ENCODE peak calls at places on chromosomes 5 and 9, in nine cellular contexts. I is cerebellum; Q is iris pigment epithelial cell; V is pancreas; S is T-helper 2 cell treated with Interferon-gamma antibody and Interleukin-4, amounts not matched to agents 5 μg/mL and 100 μg/mL, for 36 hours; L is ureter; E is CD4-positive, alpha-beta T cell; K is NCI-H510A treated with DMSO at 0.1 percent for 48 hours; J is SK-MEL-5. D is an unnamed sample.

GRCh38 chr5:180563994-180564393 is 27.3 kb downstream of the SCGB3A1 start:
- DNase-seq in K (no peak), Q (no peak), V (no peak), I (no peak), E (no peak), S (peak; percentile 14), L (no peak), J (no peak), D (no peak)

GRCh38 chr5:33238826-33239670 is 201.7 kb upstream of the TARS1 start:
- DNase-seq in J (no peak), V (no peak), I (no peak), E (no peak), K (no peak), Q (no peak), L (no peak), S (no peak), D (no peak)

GRCh38 chr5:87061046-87061445 is 206.6 kb upstream of the RASA1 start:
- DNase-seq in I (no peak), L (no peak), S (no peak), Q (peak; percentile 30), E (no peak), J (no peak), K (no peak), V (no peak), D (no peak)

GRCh38 chr9:132547052-132547431 is 35.4 kb upstream of the BARHL1 start:
- DNase-seq in K (no peak), E (no peak), J (no peak), S (no peak), I (no peak), L (no peak), V (no peak), Q (no peak), D (peak; percentile 14)

GRCh38 chr5:116696356-116696755 is 121.7 kb upstream of the SEMA6A start:
- DNase-seq in I (no peak), V (no peak), S (no peak), K (no peak), L (no peak), E (no peak), Q (no peak), J (no peak), D (no peak)

GRCh38 chr9:10045598-10045997 is 567.2 kb downstream of the PTPRD start:
- DNase-seq in E (no peak), K (peak; percentile 2), J (peak; percentile 54), V (no peak), Q (peak; percentile 11), I (no peak), L (no peak), S (no peak), D (no peak)

GRCh38 chr9:121819511-121820231 is 168.2 kb downstream of the DAB2IP start:
- DNase-seq in V (no peak), J (no peak), I (no peak), K (peak; percentile 30), E (no peak), Q (peak; percentile 26), L (no peak), S (no peak), D (no peak)

GRCh38 chr5:1419476-1420210 is 25.6 kb downstream of the SLC6A3 start:
- DNase-seq in K (no peak), Q (no peak), S (no peak), I (no peak), E (no peak), V (no peak), J (no peak), L (no peak), D (no peak)

GRCh38 chr9:19925674-19926503 is 137.1 kb upstream of the SLC24A2 start:
- DNase-seq in J (peak; percentile 71), K (peak; percentile 81), L (peak; percentile 79), V (peak; percentile 77), I (peak; percentile 74), E (peak; percentile 65), S (peak; percentile 74), Q (peak; percentile 70), D (peak; percentile 63)

GRCh38 chr9:108478871-108479332 is 376.9 kb downstream of the ACTL7B start:
- DNase-seq in K (no peak), E (no peak), L (no peak), S (no peak), I (no peak), J (no peak), V (no peak), Q (peak; percentile 95), D (no peak)

GRCh38 chr5:173643964-173644363 is 27.5 kb upstream of the BOD1 start:
- DNase-seq in I (peak; percentile 87), V (peak; percentile 28), K (peak; percentile 31), L (no peak), J (no peak), Q (no peak), E (no peak), S (no peak), D (no peak)

GRCh38 chr9:84817011-84817410 is 147.5 kb downstream of the NTRK2 start:
- DNase-seq in S (no peak), E (no peak), J (no peak), Q (no peak), I (no peak), K (no peak), V (no peak), L (no peak), D (no peak)

GRCh38 chr5:139064613-139065012 is 133.6 kb downstream of the SIL1 start:
- DNase-seq in S (no peak), J (no peak), V (peak; percentile 38), Q (no peak), E (no peak), K (peak; percentile 73), L (no peak), I (no peak), D (no peak)

GRCh38 chr9:135939351-135940265 is 21.6 kb downstream of the UBAC1 start:
- DNase-seq in J (no peak), S (peak; percentile 51), I (no peak), E (peak; percentile 41), V (no peak), Q (no peak), K (no peak), L (no peak), D (no peak)

GRCh38 chr5:18197734-18198133 is 563.5 kb downstream of the TAF11L14 start:
- DNase-seq in K (no peak), E (no peak), Q (no peak), J (no peak), I (no peak), V (no peak), L (no peak), S (no peak), D (no peak)

GRCh38 chr9:118957585-118957984 is 411.6 kb downstream of the BRINP1 start:
- DNase-seq in V (no peak), S (no peak), L (no peak), E (no peak), I (no peak), Q (no peak), J (no peak), K (no peak), D (no peak)

D was measured in left colon.